ENCODE peak calls at places on chromosomes 6 and 20, in seven cellular contexts. Z is tibial artery, F is lung, I is astrocyte, V is right lobe of liver, W is left ventricle myocardium inferior, S is WERI-Rb-1. Y is an unnamed sample.

GRCh38 chr6:64553414-64553813 is 917.8 kb downstream of the PHF3 start:
- DNase-seq in S (no peak), V (no peak), F (no peak), W (no peak), I (no peak), Z (no peak), Y (no peak)

GRCh38 chr6:136655251-136656014 is 105.2 kb upstream of the MAP7 start:
- DNase-seq in V (no peak), F (no peak), S (peak; percentile 64), W (no peak), Z (no peak), I (no peak), Y (no peak)

GRCh38 chr6:37354526-37355384 is 972 bp downstream of the RNF8 start:
- DNase-seq in W (peak; percentile 22), I (no peak), V (peak; percentile 37), F (no peak), S (peak; percentile 44), Z (no peak), Y (no peak)

GRCh38 chr6:38827024-38827423 is 111.9 kb downstream of the DNAH8 start:
- DNase-seq in W (no peak), Z (no peak), I (no peak), F (no peak), V (no peak), S (peak; percentile 70), Y (no peak)

GRCh38 chr6:138692058-138692977 is 81.3 kb upstream of the CCDC28A start:
- DNase-seq in S (peak; percentile 80), F (peak; percentile 65), W (peak; percentile 80), Z (peak; percentile 82), V (peak; percentile 86), I (peak; percentile 22), Y (peak; percentile 44)

GRCh38 chr20:37384683-37385174 is 38.8 kb downstream of the SRC start:
- DNase-seq in I (no peak), F (peak; percentile 57), V (peak; percentile 68), S (peak; percentile 48), W (peak; percentile 66), Z (peak; percentile 77), Y (peak; percentile 69)

GRCh38 chr20:576156-576555 is 32.6 kb upstream of the CSNK2A1 start:
- DNase-seq in S (no peak), W (no peak), V (no peak), Z (no peak), F (no peak), I (no peak), Y (no peak)

GRCh38 chr6:113971786-113972185 is 838 bp upstream of the HDAC2 start:
- DNase-seq in F (no peak), W (no peak), Z (no peak), I (no peak), V (no peak), S (no peak), Y (no peak)

GRCh38 chr6:7640607-7641577 is 50.9 kb downstream of the SNRNP48 start:
- DNase-seq in F (no peak), S (no peak), V (no peak), Z (no peak), W (no peak), I (peak; percentile 81), Y (no peak)

GRCh38 chr20:59148713-59149493 is 14.7 kb upstream of the ZNF831 start:
- DNase-seq in F (no peak), S (no peak), I (no peak), V (no peak), W (no peak), Z (no peak), Y (no peak)

GRCh38 chr6:32973934-32974333 is 5.5 kb downstream of the BRD2 start:
- DNase-seq in Z (no peak), W (no peak), S (no peak), I (peak; percentile 49), V (no peak), F (no peak), Y (no peak)

GRCh38 chr20:17460119-17460518 is 71.1 kb downstream of the BFSP1 start:
- DNase-seq in F (no peak), Z (no peak), S (no peak), V (no peak), W (no peak), I (no peak), Y (no peak)

GRCh38 chr6:158316022-158316421 is 3.8 kb downstream of the TULP4 start:
- DNase-seq in W (no peak), V (no peak), I (peak; percentile 48), F (no peak), S (no peak), Z (no peak), Y (no peak)

GRCh38 chr6:158837684-158838625 is 18.8 kb upstream of the EZR start:
- DNase-seq in V (no peak), I (no peak), Z (no peak), F (no peak), W (no peak), S (no peak), Y (no peak)

GRCh38 chr20:7935027-7935551 is 5.2 kb downstream of the HAO1 start:
- DNase-seq in W (no peak), S (no peak), F (no peak), V (no peak), Z (no peak), I (no peak), Y (no peak)

GRCh38 chr6:158205220-158205944 is 37.2 kb downstream of the GTF2H5 start:
- DNase-seq in S (peak; percentile 62), I (no peak), F (no peak), V (no peak), W (no peak), Z (no peak), Y (no peak)

GRCh38 chr6:56693246-56693607 is 50.5 kb upstream of the DST start:
- DNase-seq in F (peak; percentile 62), I (peak; percentile 93), S (peak; percentile 95), W (peak; percentile 92), V (peak; percentile 91), Z (peak; percentile 89), Y (no peak)

GRCh38 chr6:135901776-135902524 is 50.4 kb downstream of the PDE7B start:
- DNase-seq in W (peak; percentile 48), V (no peak), Z (peak; percentile 75), S (no peak), F (no peak), I (peak; percentile 92), Y (no peak)

DNA sequence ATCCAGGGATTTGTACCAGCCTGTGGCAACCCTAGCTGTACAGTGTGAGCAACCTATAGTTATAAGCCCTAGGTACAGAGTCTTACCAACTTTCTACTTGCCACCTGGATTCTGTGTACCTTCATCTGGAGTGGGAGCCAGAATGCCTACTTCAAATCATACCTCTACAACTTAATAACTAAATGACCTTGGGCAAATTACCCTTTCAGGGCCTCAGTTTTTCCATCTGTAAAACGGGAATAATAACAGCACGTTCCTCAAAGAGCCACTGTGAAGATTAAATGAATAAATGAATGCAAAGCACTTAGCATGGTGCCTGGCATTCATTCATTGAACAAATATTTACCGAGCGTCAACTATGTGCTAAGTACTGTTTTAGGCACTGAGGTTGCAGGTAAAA is 50.7 kb upstream of the FAM210B start:
- DNase-seq in Z (no peak), F (no peak), V (no peak), W (no peak), I (no peak), S (no peak), Y (no peak)
- H3K9me3 ChIP-seq in Z (no peaks in the 10 kb centered on the region), F (no peaks in the 10 kb centered on the region), V (no peaks in the 10 kb centered on the region), W (no peaks in the 10 kb centered on the region), I (no peaks in the 10 kb centered on the region), S (no peaks in the 10 kb centered on the region), Y (peaks cover 3% of the 10 kb centered on the region)

DNA sequence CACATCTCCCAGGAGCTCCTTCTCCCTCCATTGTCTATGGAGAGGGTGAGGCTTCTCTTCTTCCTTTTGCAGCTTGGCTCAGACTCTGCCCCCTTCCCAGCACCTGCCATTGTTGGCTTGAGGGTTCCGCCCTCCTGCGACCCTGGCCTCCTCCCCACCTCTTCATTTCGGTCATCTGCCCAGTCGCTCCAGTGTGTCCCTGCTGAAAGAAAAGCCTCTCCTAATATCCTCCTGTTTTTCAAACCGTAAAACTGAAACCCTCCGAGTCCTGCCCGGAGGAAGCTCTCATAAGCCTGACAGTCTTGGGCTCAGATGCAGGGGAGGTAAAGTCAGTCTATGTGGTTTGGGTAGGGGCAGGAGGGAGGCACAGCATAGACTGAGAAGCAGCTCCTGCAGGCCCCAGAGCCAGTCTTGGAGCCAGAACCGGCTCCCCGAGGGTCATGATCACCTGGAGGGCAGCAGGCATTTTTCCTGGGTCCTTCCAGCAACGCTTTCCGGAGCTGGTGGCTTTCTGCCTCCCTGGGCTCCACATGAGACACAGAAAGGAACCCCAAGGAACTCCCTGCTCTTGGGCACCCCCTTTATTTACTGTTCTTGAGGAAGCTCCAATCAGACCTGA is 235.1 kb downstream of the SMOC2 start:
- DNase-seq in S (no peak), Z (no peak), I (no peak), V (no peak), F (no peak), W (no peak), Y (no peak)
- H3K9me3 ChIP-seq in S (no peaks in the 10 kb centered on the region), Z (no peaks in the 10 kb centered on the region), I (peaks cover 4% of the 10 kb centered on the region), V (no peaks in the 10 kb centered on the region), F (no peaks in the 10 kb centered on the region), W (no peaks in the 10 kb centered on the region), Y (no peaks in the 10 kb centered on the region)

DNA sequence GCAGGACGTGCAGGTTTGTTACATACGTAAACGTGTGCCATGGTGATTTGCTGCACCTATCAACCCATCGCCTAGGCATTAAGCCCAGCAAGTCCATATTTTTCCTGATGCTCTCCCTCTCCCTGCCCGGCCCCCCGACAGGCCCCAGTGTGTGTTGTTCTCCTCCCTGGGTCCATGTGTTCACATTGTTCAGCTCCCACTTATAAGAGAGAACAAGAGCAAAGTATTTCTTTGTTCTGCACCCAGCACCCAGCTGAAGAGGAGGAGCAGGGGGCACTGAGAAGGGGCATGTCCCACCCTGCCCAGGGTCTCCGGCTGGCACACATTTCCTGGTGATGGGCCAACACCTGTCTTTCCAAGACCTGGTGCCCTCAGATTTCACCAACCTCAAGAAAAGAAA is 251.1 kb upstream of the ARID1B start:
- DNase-seq in Z (no peak), W (no peak), S (no peak), I (no peak), V (no peak), F (no peak), Y (no peak)
- H3K9me3 ChIP-seq in Z (no peaks in the 10 kb centered on the region), W (no peaks in the 10 kb centered on the region), S (no peaks in the 10 kb centered on the region), I (no peaks in the 10 kb centered on the region), V (no peaks in the 10 kb centered on the region), F (no peaks in the 10 kb centered on the region), Y (no peaks in the 10 kb centered on the region)

GRCh38 chr20:16013631-16014030 is 559.6 kb downstream of the KIF16B start:
- DNase-seq in Z (no peak), F (no peak), S (no peak), I (no peak), V (no peak), W (no peak), Y (no peak)

GRCh38 chr20:16011519-16011918 is 561.7 kb downstream of the KIF16B start:
- DNase-seq in Z (no peak), F (no peak), W (no peak), S (no peak), I (no peak), V (no peak), Y (no peak)

GRCh38 chr20:16014436-16014835 is 558.8 kb downstream of the KIF16B start:
- DNase-seq in Z (no peak), W (no peak), I (no peak), V (no peak), F (no peak), S (no peak), Y (no peak)

GRCh38 chr20:16007978-16008377 is 565.3 kb downstream of the KIF16B start:
- DNase-seq in F (no peak), W (no peak), V (no peak), I (no peak), Z (no peak), S (no peak), Y (no peak)

DNA sequence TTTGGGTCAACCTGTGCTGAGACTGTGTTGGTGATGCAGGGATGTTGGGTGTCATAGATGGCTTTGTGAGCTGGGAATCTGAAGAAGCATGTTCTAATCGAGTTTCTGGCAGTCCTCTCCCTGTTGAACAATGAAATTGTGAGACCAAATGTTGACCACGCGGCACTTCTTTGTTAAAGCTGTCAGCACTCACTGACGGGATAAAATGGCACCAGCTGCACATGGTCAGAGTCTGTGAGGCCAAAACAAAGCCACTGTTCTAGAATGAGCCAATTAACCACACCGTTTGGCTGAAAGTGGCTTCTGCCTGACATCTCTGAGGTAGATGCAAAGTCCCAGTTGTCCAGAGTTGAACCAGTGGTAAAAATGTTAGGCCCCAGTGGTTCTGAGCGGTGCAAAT is 562.2 kb downstream of the KIF16B start:
- DNase-seq in F (no peak), W (no peak), S (no peak), Z (no peak), I (no peak), V (no peak), Y (no peak)
- H3K9me3 ChIP-seq in F (no peaks in the 10 kb centered on the region), W (no peaks in the 10 kb centered on the region), S (no peaks in the 10 kb centered on the region), Z (no peaks in the 10 kb centered on the region), I (no peaks in the 10 kb centered on the region), V (no peaks in the 10 kb centered on the region), Y (no peaks in the 10 kb centered on the region)

Y was measured in T-helper 17 cell.